ENCODE peak calls at places on chromosomes 11 and 22, in nine cellular contexts. M is stimulated activated CD4-positive, alpha-beta T cell treated with anti-CD3 and anti-CD28 coated beads, Interleukin-2, amount 100 ng/mL, for 48 hours; I is nucleus accumbens; D is SW480; B is HTR-8/SVneo; Q is activated T-cell treated with anti-CD3 and anti-CD28 coated beads for 1 hour; Z is CD14-positive monocyte; V is psoas muscle; O is activated gamma-delta T cell treated with Interleukin-2 at 50 U/mL for 16 hours. C is an unnamed sample.

GRCh38 chr22:33213383-33214075 is 155.3 kb upstream of the SYN3 start:
- DNase-seq in M (no peak), I (no peak), D (no peak), B (no peak), Q (no peak), Z (no peak), V (no peak), O (no peak), C (no peak)

GRCh38 chr22:39559456-39560105 is 11.0 kb upstream of the CACNA1I start:
- DNase-seq in M (no peak), I (no peak), D (no peak), B (peak), Q (no peak), Z (no peak), V (no peak), O (no peak), C (no peak)

GRCh38 chr22:41925783-41926460 is 684 bp downstream of the TNFRSF13C start:
- DNase-seq in M (peak), I (no peak), D (peak), B (peak), Q (peak), Z (no peak), V (peak), O (peak), C (peak)

GRCh38 chr11:103091024-103091423 is 936 bp downstream of the DCUN1D5 start:
- DNase-seq in M (no peak), I (no peak), D (peak), B (no peak), Q (no peak), Z (no peak), V (no peak), O (no peak), C (no peak)

GRCh38 chr22:31734512-31734911 is 15.4 kb downstream of the PRR14L start:
- DNase-seq in M (no peak), I (no peak), D (peak), B (no peak), Q (no peak), Z (no peak), V (no peak), O (no peak), C (no peak)

GRCh38 chr11:121727942-121728341 is 275.2 kb upstream of the SORL1-AS1 start:
- DNase-seq in M (no peak), I (no peak), D (no peak), B (no peak), Q (no peak), Z (no peak), V (no peak), O (no peak), C (no peak)

GRCh38 chr22:23038902-23039301 is 31.4 kb upstream of the GNAZ start:
- DNase-seq in M (no peak), I (no peak), D (no peak), B (no peak), Q (no peak), Z (no peak), V (no peak), O (no peak), C (no peak)

GRCh38 chr11:18599739-18600230 is at the start of gene MISFA:
- DNase-seq in M (no peak), I (no peak), D (no peak), B (no peak), Q (no peak), Z (no peak), V (no peak), O (no peak), C (no peak)

GRCh38 chr22:27679722-27680488 is 121.7 kb downstream of the MN1 start:
- DNase-seq in M (no peak), I (no peak), D (no peak), B (no peak), Q (no peak), Z (no peak), V (no peak), O (no peak), C (no peak)

GRCh38 chr22:30270841-30271240 is 4.2 kb upstream of the OSM start:
- DNase-seq in M (no peak), I (no peak), D (no peak), B (no peak), Q (no peak), Z (peak), V (peak), O (no peak), C (no peak)

GRCh38 chr22:42356547-42356946 is 75.7 kb downstream of the NFAM1 start:
- DNase-seq in M (no peak), I (no peak), D (no peak), B (no peak), Q (no peak), Z (no peak), V (no peak), O (no peak), C (no peak)

GRCh38 chr22:30183271-30183670 is 63.3 kb downstream of the LIF start:
- DNase-seq in M (no peak), I (no peak), D (no peak), B (no peak), Q (no peak), Z (no peak), V (no peak), O (no peak), C (no peak)

GRCh38 chr11:74791333-74792100 is 42.9 kb downstream of the RNF169 start:
- DNase-seq in M (no peak), I (no peak), D (no peak), B (no peak), Q (no peak), Z (no peak), V (no peak), O (no peak), C (no peak)

GRCh38 chr22:28183078-28183870 is 264.2 kb upstream of the PITPNB start:
- DNase-seq in M (no peak), I (no peak), D (no peak), B (no peak), Q (no peak), Z (no peak), V (no peak), O (no peak), C (no peak)

GRCh38 chr11:93888026-93888425 is 37.6 kb upstream of the VSTM5 start:
- DNase-seq in M (no peak), I (no peak), D (no peak), B (no peak), Q (no peak), Z (no peak), V (no peak), O (no peak), C (no peak)

GRCh38 chr11:2443881-2444300 is 423 bp downstream of the TRPM5 start:
- DNase-seq in M (no peak), I (no peak), D (no peak), B (no peak), Q (no peak), Z (no peak), V (no peak), O (no peak), C (no peak)

GRCh38 chr22:33492210-33492651 is 428.0 kb downstream of the LARGE1 start:
- DNase-seq in M (no peak), I (no peak), D (no peak), B (no peak), Q (no peak), Z (no peak), V (no peak), O (peak), C (peak)

GRCh38 chr11:19864141-19865120 is 151.8 kb downstream of the NAV2 start:
- DNase-seq in M (no peak), I (no peak), D (no peak), B (no peak), Q (no peak), Z (no peak), V (no peak), O (no peak), C (no peak)

GRCh38 chr22:49882519-49883293 is 29.1 kb downstream of the ZBED4 start:
- DNase-seq in M (no peak), I (no peak), D (no peak), B (no peak), Q (no peak), Z (no peak), V (no peak), O (no peak), C (no peak)

GRCh38 chr22:42692239-42693054 is 28.2 kb downstream of the A4GALT start:
- DNase-seq in M (no peak), I (no peak), D (no peak), B (no peak), Q (no peak), Z (no peak), V (no peak), O (no peak), C (no peak)

C was measured in immature natural killer cell.